ENCODE peak calls at places on chromosomes 1 and 21, in four cellular contexts. U is right lobe of liver, E is HCT116, H is ovary. W is an unnamed sample.
A peak's percentile ranks its signal among the peaks of the same experiment; 100 is the strongest.

GRCh38 chr1:47618222-47618720 is 180.4 kb downstream of the FOXD2 start:
- DNase-seq in U (no peak), E (no peak), H (no peak), W (no peak)

GRCh38 chr1:58939666-58940370 is 156.0 kb upstream of the JUN start:
- DNase-seq in U (no peak), E (no peak), H (no peak), W (no peak)

GRCh38 chr21:36990508-36991205 is 15.8 kb upstream of the RIPPLY3 start:
- DNase-seq in U (no peak), E (no peak), H (no peak), W (no peak)

GRCh38 chr1:117658676-117659075 is 52.8 kb downstream of the TENT5C start:
- DNase-seq in U (no peak), E (no peak), H (no peak), W (no peak)

GRCh38 chr1:84433253-84434080 is 35.2 kb downstream of the DNASE2B start:
- DNase-seq in U (no peak), E (peak; percentile 87), H (no peak), W (peak; percentile 82)

GRCh38 chr1:115076384-115076906 is 12.9 kb downstream of the TSPAN2 start:
- DNase-seq in U (no peak), E (no peak), H (no peak), W (no peak)

GRCh38 chr1:54519709-54520108 is 28.3 kb upstream of the ACOT11 start:
- DNase-seq in U (no peak), E (no peak), H (no peak), W (no peak)

GRCh38 chr1:201408815-201409200 is 9.7 kb upstream of the LAD1 start:
- DNase-seq in U (no peak), E (no peak), H (no peak), W (no peak)

GRCh38 chr1:46451948-46452930 is 37.4 kb upstream of the DMBX1 start:
- DNase-seq in U (no peak), E (no peak), H (no peak), W (no peak)

GRCh38 chr1:84117868-84118267 is 26.2 kb upstream of the PRKACB start:
- DNase-seq in U (no peak), E (no peak), H (no peak), W (no peak)

GRCh38 chr1:59718064-59718988 is 96.4 kb upstream of the HOOK1 start:
- DNase-seq in U (no peak), E (peak; percentile 42), H (no peak), W (peak; percentile 75)

GRCh38 chr1:87203890-87204289 is 124.8 kb upstream of the LMO4 start:
- DNase-seq in U (no peak), E (no peak), H (no peak), W (peak; percentile 65)

GRCh38 chr1:26083246-26083645 is 15.8 kb upstream of the TRIM63 start:
- DNase-seq in U (no peak), E (no peak), H (no peak), W (peak; percentile 52)

GRCh38 chr1:66947267-66947666 is 22.5 kb downstream of the MIER1 start:
- DNase-seq in U (no peak), E (no peak), H (no peak), W (no peak)

GRCh38 chr1:98278055-98278454 is 357.2 kb upstream of the DPYD start:
- DNase-seq in U (no peak), E (no peak), H (no peak), W (peak; percentile 89)

GRCh38 chr1:56627636-56628039 is 17.5 kb upstream of the PRKAA2 start:
- DNase-seq in U (no peak), E (no peak), H (no peak), W (peak; percentile 80)

GRCh38 chr1:226736908-226737818 is 1.9 kb downstream of the ITPKB start:
- DNase-seq in U (peak; percentile 67), E (no peak), H (peak; percentile 39), W (peak; percentile 53)

GRCh38 chr21:38321568-38321967 is 64.8 kb downstream of the KCNJ15 start:
- DNase-seq in U (no peak), E (no peak), H (no peak), W (no peak)

GRCh38 chr1:66399888-66400529 is 133.9 kb upstream of the SGIP1 start:
- DNase-seq in U (no peak), E (no peak), H (no peak), W (no peak)

GRCh38 chr1:248714248-248714647 is 11.7 kb upstream of the OR14I1 start:
- DNase-seq in U (no peak), E (no peak), H (no peak), W (no peak)

GRCh38 chr1:5481889-5482288 is 510.3 kb downstream of the NPHP4 start:
- DNase-seq in U (no peak), E (peak; percentile 28), H (no peak), W (peak; percentile 3)

GRCh38 chr1:42348498-42348897 is 13.5 kb upstream of the FOXJ3 start:
- DNase-seq in U (no peak), E (no peak), H (no peak), W (no peak)

GRCh38 chr1:28313710-28314510 is 14.9 kb upstream of the MED18 start:
- DNase-seq in U (peak; percentile 97), E (peak; percentile 38), H (no peak), W (peak; percentile 87)

GRCh38 chr1:18241932-18242331 is 134.3 kb downstream of the IGSF21 start:
- DNase-seq in U (no peak), E (no peak), H (no peak), W (no peak)

GRCh38 chr1:88777604-88778149 is 93.6 kb downstream of the PKN2 start:
- DNase-seq in U (no peak), E (no peak), H (no peak), W (no peak)

GRCh38 chr1:85654066-85654782 is 54.0 kb downstream of the ZNHIT6 start:
- DNase-seq in U (no peak), E (peak; percentile 6), H (no peak), W (peak; percentile 82)

GRCh38 chr1:22465018-22465565 is 13.4 kb downstream of the ZBTB40 start:
- DNase-seq in U (no peak), E (no peak), H (no peak), W (no peak)

GRCh38 chr21:37552496-37553399 is 186.2 kb downstream of the DYRK1A start:
- DNase-seq in U (no peak), E (no peak), H (peak; percentile 39), W (no peak)

GRCh38 chr1:20071416-20071815 is 1.4 kb downstream of the PLA2G5 start:
- DNase-seq in U (no peak), E (no peak), H (no peak), W (no peak)

GRCh38 chr1:119602169-119602568 is 45.9 kb downstream of the ZNF697 start:
- DNase-seq in U (no peak), E (no peak), H (no peak), W (no peak)

GRCh38 chr1:202343652-202344349 is 2.1 kb upstream of the UBE2T start:
- DNase-seq in U (no peak), E (peak; percentile 39), H (no peak), W (peak; percentile 65)

GRCh38 chr1:50265790-50266314 is 157.1 kb downstream of the ELAVL4 start:
- DNase-seq in U (no peak), E (no peak), H (no peak), W (no peak)

GRCh38 chr1:40384413-40384762 is 10.9 kb downstream of the SMAP2 start:
- DNase-seq in U (no peak), E (no peak), H (no peak), W (peak; percentile 61)

GRCh38 chr1:36735939-36736730 is 253.4 kb upstream of the CSF3R start:
- DNase-seq in U (no peak), E (no peak), H (no peak), W (no peak)

GRCh38 chr1:225447001-225447615 is 19.3 kb upstream of the LBR start:
- DNase-seq in U (no peak), E (no peak), H (no peak), W (no peak)

GRCh38 chr1:167431909-167432650 is 86.2 kb downstream of the CD247 start:
- DNase-seq in U (no peak), E (no peak), H (no peak), W (no peak)

GRCh38 chr1:30912913-30913652 is 4.5 kb upstream of the SDC3 start:
- DNase-seq in U (peak; percentile 74), E (no peak), H (no peak), W (no peak)

GRCh38 chr1:110130113-110130591 is 17.9 kb downstream of the UBL4B start:
- DNase-seq in U (no peak), E (no peak), H (no peak), W (no peak)
- TF ChIP-seq CTCF in U (no peak), E (no peak), H (no peak), W (no peak)

DNA sequence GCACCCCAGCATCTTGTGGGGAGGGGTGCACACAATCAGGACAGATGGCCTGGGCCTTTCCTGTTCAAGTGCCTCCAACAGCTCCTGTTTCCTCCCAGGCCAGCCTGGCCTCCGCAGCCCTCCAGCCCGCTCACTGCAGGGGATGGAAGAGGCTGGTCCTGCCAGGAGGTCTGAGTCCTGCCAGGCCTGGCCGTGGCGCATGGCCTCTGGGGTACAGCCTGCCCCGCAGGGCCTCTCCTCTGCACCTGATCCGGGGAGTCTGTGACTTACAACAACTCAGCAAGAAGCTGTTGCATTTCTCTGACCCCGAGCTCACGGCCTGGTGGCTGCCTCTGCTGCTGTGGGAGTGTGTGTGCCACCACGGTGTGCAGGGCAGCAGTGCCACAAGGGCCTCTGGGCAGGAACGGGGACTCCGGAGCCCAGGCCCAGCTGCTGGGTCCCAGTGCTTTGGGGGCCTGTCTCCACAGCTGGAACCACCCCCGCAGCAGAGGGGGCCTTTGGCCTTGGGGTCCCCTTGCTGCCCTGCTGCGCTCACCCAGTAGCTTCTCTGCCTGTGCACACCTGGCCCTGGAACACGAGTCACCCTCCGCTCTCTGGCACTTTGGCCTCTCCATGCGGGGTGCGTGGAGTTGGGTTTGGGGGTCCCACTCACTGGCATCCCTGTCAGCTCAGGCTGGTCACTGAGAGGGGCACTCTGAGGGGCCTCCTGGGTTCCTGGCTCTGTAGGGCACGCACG is 17.4 kb upstream of the LRRC3 start:
- DNase-seq in U (peak; percentile 54), E (no peak), H (peak; percentile 6), W (no peak)
- H3K4me3 ChIP-seq in U (no peak overlapping the region), E (no peak overlapping the region), H (no peak overlapping the region), W (no peak overlapping the region)

DNA sequence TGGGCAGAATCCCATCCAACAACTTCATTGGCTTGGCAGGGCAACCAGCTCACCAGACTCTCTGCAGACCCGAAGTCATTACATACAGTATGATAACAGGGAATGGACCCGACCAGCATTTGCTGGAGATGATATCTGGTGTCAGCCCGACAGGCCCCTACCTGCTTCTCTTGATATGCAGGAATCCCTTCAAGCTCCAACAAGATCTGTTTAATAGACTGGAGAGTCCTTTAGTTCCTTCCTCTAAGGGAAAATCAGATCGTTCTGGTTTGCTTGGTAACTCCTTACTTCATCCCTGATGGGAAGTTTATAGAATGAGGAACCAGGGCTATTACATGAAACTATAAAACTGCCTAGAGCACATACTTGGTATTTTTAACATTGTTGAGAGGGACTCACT is 61.2 kb downstream of the EDARADD start:
- DNase-seq in U (no peak), E (no peak), H (no peak), W (no peak)
- TF ChIP-seq CTCF in U (no peak), E (no peak), H (no peak), W (no peak)

GRCh38 chr1:9847269-9847668 is 23.5 kb upstream of the CLSTN1 start:
- DNase-seq in U (no peak), E (no peak), H (no peak), W (no peak)

GRCh38 chr1:9844746-9845145 is 21.0 kb upstream of the CLSTN1 start:
- DNase-seq in U (peak; percentile 27), E (no peak), H (no peak), W (no peak)

GRCh38 chr1:9848022-9848421 is 24.3 kb upstream of the CLSTN1 start:
- DNase-seq in U (no peak), E (no peak), H (no peak), W (no peak)

GRCh38 chr1:9845914-9846313 is 22.1 kb upstream of the CLSTN1 start:
- DNase-seq in U (no peak), E (no peak), H (no peak), W (no peak)

GRCh38 chr1:9846611-9847171 is 22.9 kb upstream of the CLSTN1 start:
- DNase-seq in U (no peak), E (no peak), H (no peak), W (no peak)
- H3K4me3 ChIP-seq in U (no peak overlapping the region), E (no peak overlapping the region), H (no peak overlapping the region), W (no peak overlapping the region)